ENCODE peak calls at places on chromosomes 7 and 10, in six cellular contexts. One of them, this sample, is unnamed.

GRCh38 chr10:132162590-132163277 is 24.0 kb upstream of the DPYSL4 start:
- DNase-seq in Peyer's patch: no peak
- DNase-seq in fibroblast of lung: no peak
- DNase-seq in tibial artery: no peak
- DNase-seq in HCT116: no peak
- DNase-seq in pancreas: peak; percentile 63
- DNase-seq in this sample: no peak

GRCh38 chr7:136015638-136016037 is 38.5 kb upstream of the MTPN start:
- DNase-seq in Peyer's patch: no peak
- DNase-seq in fibroblast of lung: no peak
- DNase-seq in tibial artery: no peak
- DNase-seq in HCT116: no peak
- DNase-seq in pancreas: no peak
- DNase-seq in this sample: no peak

GRCh38 chr7:139339025-139339424 is 2.1 kb upstream of the FMC1 start:
- DNase-seq in Peyer's patch: no peak
- DNase-seq in fibroblast of lung: no peak
- DNase-seq in tibial artery: no peak
- DNase-seq in HCT116: no peak
- DNase-seq in pancreas: no peak
- DNase-seq in this sample: no peak

GRCh38 chr7:4803397-4804241 is 28.2 kb downstream of the AP5Z1 start:
- DNase-seq in Peyer's patch: no peak
- DNase-seq in fibroblast of lung: no peak
- DNase-seq in tibial artery: no peak
- DNase-seq in HCT116: no peak
- DNase-seq in pancreas: peak; percentile 66
- DNase-seq in this sample: no peak

GRCh38 chr7:116951366-116952292 is 1.7 kb upstream of the ST7 start:
- DNase-seq in Peyer's patch: peak; percentile 58
- DNase-seq in fibroblast of lung: no peak
- DNase-seq in tibial artery: no peak
- DNase-seq in HCT116: peak; percentile 48
- DNase-seq in pancreas: no peak
- DNase-seq in this sample: no peak

GRCh38 chr10:3426190-3426845 is 253.7 kb upstream of the PITRM1 start:
- DNase-seq in Peyer's patch: no peak
- DNase-seq in fibroblast of lung: peak; percentile 79
- DNase-seq in tibial artery: no peak
- DNase-seq in HCT116: no peak
- DNase-seq in pancreas: no peak
- DNase-seq in this sample: no peak

GRCh38 chr10:59342723-59343122 is 19.6 kb downstream of the FAM13C start:
- DNase-seq in Peyer's patch: no peak
- DNase-seq in fibroblast of lung: no peak
- DNase-seq in tibial artery: no peak
- DNase-seq in HCT116: no peak
- DNase-seq in pancreas: no peak
- DNase-seq in this sample: no peak

GRCh38 chr10:52883996-52884871 is 111.7 kb upstream of the MBL2 start:
- DNase-seq in Peyer's patch: peak; percentile 49
- DNase-seq in fibroblast of lung: peak; percentile 65
- DNase-seq in tibial artery: peak; percentile 25
- DNase-seq in HCT116: peak; percentile 23
- DNase-seq in pancreas: peak; percentile 10
- DNase-seq in this sample: no peak

GRCh38 chr10:17831326-17831725 is 22.2 kb downstream of the MRC1 start:
- DNase-seq in Peyer's patch: no peak
- DNase-seq in fibroblast of lung: no peak
- DNase-seq in tibial artery: no peak
- DNase-seq in HCT116: no peak
- DNase-seq in pancreas: no peak
- DNase-seq in this sample: no peak

GRCh38 chr7:154450434-154450833 is 398.2 kb downstream of the DPP6 start:
- DNase-seq in Peyer's patch: no peak
- DNase-seq in fibroblast of lung: no peak
- DNase-seq in tibial artery: no peak
- DNase-seq in HCT116: no peak
- DNase-seq in pancreas: no peak
- DNase-seq in this sample: no peak

GRCh38 chr7:158917818-158918217 is 61.5 kb downstream of the DYNC2I1 start:
- DNase-seq in Peyer's patch: no peak
- DNase-seq in fibroblast of lung: no peak
- DNase-seq in tibial artery: no peak
- DNase-seq in HCT116: no peak
- DNase-seq in pancreas: no peak
- DNase-seq in this sample: no peak

GRCh38 chr10:124470544-124471449 is 9.2 kb downstream of the LHPP start:
- DNase-seq in Peyer's patch: peak; percentile 74
- DNase-seq in fibroblast of lung: no peak
- DNase-seq in tibial artery: no peak
- DNase-seq in HCT116: no peak
- DNase-seq in pancreas: no peak
- DNase-seq in this sample: no peak

GRCh38 chr7:494261-494687 is 25.4 kb downstream of the PDGFA start:
- DNase-seq in Peyer's patch: peak; percentile 32
- DNase-seq in fibroblast of lung: no peak
- DNase-seq in tibial artery: no peak
- DNase-seq in HCT116: no peak
- DNase-seq in pancreas: peak; percentile 79
- DNase-seq in this sample: no peak

GRCh38 chr10:62373995-62374861 is at the start of gene ZNF365:
- DNase-seq in Peyer's patch: peak; percentile 48
- DNase-seq in fibroblast of lung: peak; percentile 72
- DNase-seq in tibial artery: peak; percentile 27
- DNase-seq in HCT116: peak; percentile 8
- DNase-seq in pancreas: peak; percentile 76
- DNase-seq in this sample: peak; percentile 29

GRCh38 chr10:79347894-79348639 is 798 bp downstream of the PPIF start:
- DNase-seq in Peyer's patch: peak; percentile 90
- DNase-seq in fibroblast of lung: peak; percentile 61
- DNase-seq in tibial artery: peak; percentile 68
- DNase-seq in HCT116: peak; percentile 8
- DNase-seq in pancreas: peak; percentile 89
- DNase-seq in this sample: peak; percentile 68

GRCh38 chr7:7188091-7188490 is 5.7 kb downstream of the C1GALT1 start:
- DNase-seq in Peyer's patch: no peak
- DNase-seq in fibroblast of lung: no peak
- DNase-seq in tibial artery: no peak
- DNase-seq in HCT116: no peak
- DNase-seq in pancreas: no peak
- DNase-seq in this sample: no peak

GRCh38 chr7:79241288-79242055 is 212.0 kb downstream of the MAGI2 start:
- DNase-seq in Peyer's patch: no peak
- DNase-seq in fibroblast of lung: peak; percentile 80
- DNase-seq in tibial artery: no peak
- DNase-seq in HCT116: no peak
- DNase-seq in pancreas: no peak
- DNase-seq in this sample: no peak

GRCh38 chr10:60025279-60025678 is 118.9 kb upstream of the CCDC6 start:
- DNase-seq in Peyer's patch: no peak
- DNase-seq in fibroblast of lung: no peak
- DNase-seq in tibial artery: no peak
- DNase-seq in HCT116: no peak
- DNase-seq in pancreas: no peak
- DNase-seq in this sample: no peak

GRCh38 chr10:93746844-93747284 is 10.9 kb upstream of the LGI1 start:
- DNase-seq in Peyer's patch: peak; percentile 54
- DNase-seq in fibroblast of lung: peak; percentile 98
- DNase-seq in tibial artery: peak; percentile 31
- DNase-seq in HCT116: peak; percentile 70
- DNase-seq in pancreas: no peak
- DNase-seq in this sample: no peak

GRCh38 chr7:122315507-122316466 is 11.2 kb upstream of the FEZF1 start:
- DNase-seq in Peyer's patch: no peak
- DNase-seq in fibroblast of lung: no peak
- DNase-seq in tibial artery: no peak
- DNase-seq in HCT116: no peak
- DNase-seq in pancreas: no peak
- DNase-seq in this sample: no peak

GRCh38 chr10:79184141-79184625 is 115.4 kb downstream of the ZMIZ1 start:
- DNase-seq in Peyer's patch: peak; percentile 83
- DNase-seq in fibroblast of lung: peak; percentile 89
- DNase-seq in tibial artery: no peak
- DNase-seq in HCT116: peak; percentile 48
- DNase-seq in pancreas: no peak
- DNase-seq in this sample: no peak

GRCh38 chr10:72883861-72884260 is 9.7 kb upstream of the OIT3 start:
- DNase-seq in Peyer's patch: no peak
- DNase-seq in fibroblast of lung: peak; percentile 5
- DNase-seq in tibial artery: no peak
- DNase-seq in HCT116: no peak
- DNase-seq in pancreas: no peak
- DNase-seq in this sample: no peak

GRCh38 chr10:28359334-28359733 is 56.5 kb upstream of the MPP7 start:
- DNase-seq in Peyer's patch: no peak
- DNase-seq in fibroblast of lung: no peak
- DNase-seq in tibial artery: no peak
- DNase-seq in HCT116: no peak
- DNase-seq in pancreas: no peak
- DNase-seq in this sample: no peak

GRCh38 chr7:32070051-32070405 is 179 bp downstream of the PDE1C start:
- DNase-seq in Peyer's patch: no peak
- DNase-seq in fibroblast of lung: no peak
- DNase-seq in tibial artery: no peak
- DNase-seq in HCT116: no peak
- DNase-seq in pancreas: no peak
- DNase-seq in this sample: no peak

GRCh38 chr7:142785841-142786250 is 15.1 kb downstream of the PRSS2 start:
- DNase-seq in Peyer's patch: peak; percentile 82
- DNase-seq in fibroblast of lung: no peak
- DNase-seq in tibial artery: no peak
- DNase-seq in HCT116: no peak
- DNase-seq in pancreas: no peak
- DNase-seq in this sample: peak; percentile 76

GRCh38 chr10:44851413-44851812 is 59.7 kb upstream of the TMEM72 start:
- DNase-seq in Peyer's patch: no peak
- DNase-seq in fibroblast of lung: no peak
- DNase-seq in tibial artery: no peak
- DNase-seq in HCT116: no peak
- DNase-seq in pancreas: no peak
- DNase-seq in this sample: no peak

GRCh38 chr7:25864943-25865633 is 286.9 kb upstream of the NFE2L3 start:
- DNase-seq in Peyer's patch: no peak
- DNase-seq in fibroblast of lung: no peak
- DNase-seq in tibial artery: no peak
- DNase-seq in HCT116: no peak
- DNase-seq in pancreas: no peak
- DNase-seq in this sample: no peak
- H3K27me3 ChIP-seq in Peyer's patch: peaks cover 44% of the 10 kb centered on the region
- H3K27me3 ChIP-seq in fibroblast of lung: peaks cover 23% of the 10 kb centered on the region
- H3K27me3 ChIP-seq in tibial artery: peaks cover 10% of the 10 kb centered on the region
- H3K27me3 ChIP-seq in HCT116: peaks cover 63% of the 10 kb centered on the region
- H3K27me3 ChIP-seq in pancreas: peaks cover 93% of the 10 kb centered on the region
- H3K27me3 ChIP-seq in this sample: peaks cover 93% of the 10 kb centered on the region

GRCh38 chr10:51657481-51657880 is 41.9 kb downstream of the CSTF2T start:
- DNase-seq in Peyer's patch: no peak
- DNase-seq in fibroblast of lung: no peak
- DNase-seq in tibial artery: no peak
- DNase-seq in HCT116: no peak
- DNase-seq in pancreas: no peak
- DNase-seq in this sample: no peak
- H3K27ac ChIP-seq in Peyer's patch: no peak overlapping the region
- H3K27ac ChIP-seq in fibroblast of lung: no peak overlapping the region
- H3K27ac ChIP-seq in tibial artery: no peak overlapping the region
- H3K27ac ChIP-seq in HCT116: no peak overlapping the region
- H3K27ac ChIP-seq in pancreas: no peak overlapping the region
- H3K27ac ChIP-seq in this sample: no peak overlapping the region

DNA sequence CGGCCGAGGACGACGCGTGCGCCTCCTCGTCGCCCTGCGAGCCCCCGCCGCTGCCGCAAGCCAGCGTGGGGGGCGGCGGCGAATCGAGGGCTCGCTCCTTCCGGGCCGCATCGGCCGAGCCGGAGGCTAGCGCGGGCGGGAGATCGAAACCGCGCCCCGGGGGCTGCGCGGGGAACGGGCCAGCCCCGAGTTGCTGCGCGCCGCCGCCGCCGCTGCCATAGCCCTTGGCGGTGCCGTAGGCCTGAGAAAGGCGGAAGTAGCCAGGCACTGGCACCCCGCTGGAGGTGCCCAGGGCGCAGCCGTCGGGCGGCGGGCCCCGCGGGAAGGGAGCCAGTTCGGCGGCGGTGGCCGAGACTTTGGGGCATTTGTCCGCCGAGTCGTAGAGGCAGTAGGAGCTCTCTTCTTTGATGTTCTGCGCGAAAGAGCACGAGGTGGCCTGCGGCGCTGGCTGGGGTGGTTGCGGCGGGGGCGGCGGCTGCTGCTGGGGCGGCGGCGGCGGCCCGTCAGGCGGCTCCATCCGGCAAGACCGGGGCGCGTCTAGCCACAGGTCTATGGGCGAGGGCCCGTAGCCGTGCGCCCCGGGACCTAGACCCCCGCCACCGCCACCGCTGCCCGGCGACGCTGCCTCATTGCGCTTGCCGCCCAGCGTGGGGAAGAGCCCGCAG is 576 bp downstream of the HOXA10 start:
- DNase-seq in Peyer's patch: peak; percentile 66
- DNase-seq in fibroblast of lung: no peak
- DNase-seq in tibial artery: peak; percentile 25
- DNase-seq in HCT116: no peak
- DNase-seq in pancreas: peak; percentile 61
- DNase-seq in this sample: no peak
- H3K27me3 ChIP-seq in Peyer's patch: peaks cover 13% of the 10 kb centered on the region
- H3K27me3 ChIP-seq in fibroblast of lung: peaks cover 71% of the 10 kb centered on the region
- H3K27me3 ChIP-seq in tibial artery: no peaks in the 10 kb centered on the region
- H3K27me3 ChIP-seq in HCT116: no peaks in the 10 kb centered on the region
- H3K27me3 ChIP-seq in pancreas: peaks cover 88% of the 10 kb centered on the region
- H3K27me3 ChIP-seq in this sample: peaks cover 95% of the 10 kb centered on the region

GRCh38 chr7:39609084-39609461 is 14.3 kb upstream of the RALA start:
- DNase-seq in Peyer's patch: no peak
- DNase-seq in fibroblast of lung: peak; percentile 74
- DNase-seq in tibial artery: no peak
- DNase-seq in HCT116: no peak
- DNase-seq in pancreas: no peak
- DNase-seq in this sample: no peak

GRCh38 chr7:39609462-39610149 is 13.8 kb upstream of the RALA start:
- DNase-seq in Peyer's patch: no peak
- DNase-seq in fibroblast of lung: no peak
- DNase-seq in tibial artery: no peak
- DNase-seq in HCT116: no peak
- DNase-seq in pancreas: no peak
- DNase-seq in this sample: no peak

GRCh38 chr7:39607865-39608264 is 15.5 kb upstream of the RALA start:
- DNase-seq in Peyer's patch: no peak
- DNase-seq in fibroblast of lung: no peak
- DNase-seq in tibial artery: no peak
- DNase-seq in HCT116: no peak
- DNase-seq in pancreas: no peak
- DNase-seq in this sample: no peak

GRCh38 chr7:39606941-39607340 is 16.4 kb upstream of the RALA start:
- DNase-seq in Peyer's patch: no peak
- DNase-seq in fibroblast of lung: no peak
- DNase-seq in tibial artery: no peak
- DNase-seq in HCT116: no peak
- DNase-seq in pancreas: no peak
- DNase-seq in this sample: no peak

DNA sequence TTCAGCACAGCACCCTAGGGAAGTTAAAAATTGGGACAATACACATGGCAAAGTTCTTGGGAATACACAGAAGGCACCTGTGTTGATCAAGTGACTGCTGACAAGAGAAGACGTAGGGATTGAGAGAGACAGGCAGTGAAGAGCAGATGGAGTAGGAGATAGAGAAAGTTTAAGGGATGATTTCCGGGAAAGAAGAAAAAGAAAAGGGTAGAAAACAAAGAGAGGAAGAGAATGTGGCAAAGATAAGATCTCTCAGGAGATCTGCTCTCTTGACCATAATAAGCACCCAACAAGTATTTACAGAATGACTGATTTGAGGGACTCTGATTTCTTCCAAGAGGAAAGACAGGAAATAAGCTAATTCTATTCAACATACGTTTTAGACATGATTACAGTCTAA is 15.1 kb upstream of the RALA start:
- DNase-seq in Peyer's patch: no peak
- DNase-seq in fibroblast of lung: no peak
- DNase-seq in tibial artery: no peak
- DNase-seq in HCT116: no peak
- DNase-seq in pancreas: no peak
- DNase-seq in this sample: no peak
- H3K27ac ChIP-seq in Peyer's patch: no peak overlapping the region
- H3K27ac ChIP-seq in fibroblast of lung: no peak overlapping the region
- H3K27ac ChIP-seq in tibial artery: no peak overlapping the region
- H3K27ac ChIP-seq in HCT116: no peak overlapping the region
- H3K27ac ChIP-seq in pancreas: peak overlapping the region; percentile 40
- H3K27ac ChIP-seq in this sample: no peak overlapping the region